ENCODE peak calls at places on chromosomes 2 and 18, in six cellular contexts. I, Y, E, N, G and M are unnamed samples.
A peak's percentile ranks its signal among the peaks of the same experiment; 100 is the strongest.

GRCh38 chr2:66217039-66217438 is 217.9 kb upstream of the MEIS1 start:
- DNase-seq in I (no peak), Y (no peak), E (no peak), N (no peak), G (no peak), M (no peak)

GRCh38 chr2:46893231-46893943 is 22.2 kb downstream of the MCFD2 start:
- DNase-seq in I (no peak), Y (no peak), E (no peak), N (peak; percentile 38), G (no peak), M (no peak)

GRCh38 chr2:100548771-100549170 is 14.0 kb upstream of the PDCL3 start:
- DNase-seq in I (no peak), Y (no peak), E (no peak), N (no peak), G (no peak), M (no peak)

GRCh38 chr2:218217366-218218309 is 649 bp downstream of the ARPC2 start:
- DNase-seq in I (peak; percentile 68), Y (peak; percentile 57), E (peak; percentile 37), N (peak; percentile 58), G (peak; percentile 39), M (peak; percentile 38)

GRCh38 chr2:20687260-20687772 is 20.4 kb downstream of the GDF7 start:
- DNase-seq in I (no peak), Y (no peak), E (no peak), N (peak; percentile 70), G (no peak), M (no peak)

GRCh38 chr2:168155680-168156079 is 91.7 kb downstream of the STK39 start:
- DNase-seq in I (no peak), Y (no peak), E (no peak), N (no peak), G (no peak), M (no peak)

GRCh38 chr2:241842067-241842415 is 16.7 kb downstream of the PDCD1 start:
- DNase-seq in I (no peak), Y (no peak), E (no peak), N (no peak), G (no peak), M (no peak)

GRCh38 chr2:175003875-175004729 is 1.1 kb downstream of the CHN1 start:
- DNase-seq in I (peak; percentile 79), Y (no peak), E (no peak), N (peak; percentile 33), G (no peak), M (no peak)

GRCh38 chr2:86037141-86037794 is 68.4 kb downstream of the POLR1A start:
- DNase-seq in I (no peak), Y (no peak), E (peak; percentile 25), N (peak; percentile 89), G (no peak), M (no peak)

GRCh38 chr18:53739700-53740099 is 484.8 kb downstream of the MBD2 start:
- DNase-seq in I (no peak), Y (no peak), E (no peak), N (no peak), G (no peak), M (no peak)

GRCh38 chr2:9341351-9341887 is 81.9 kb downstream of the ITGB1BP1 start:
- DNase-seq in I (no peak), Y (no peak), E (no peak), N (no peak), G (no peak), M (peak; percentile 26)

GRCh38 chr2:31318360-31319336 is 84.7 kb downstream of the EHD3 start:
- DNase-seq in I (no peak), Y (no peak), E (no peak), N (peak; percentile 95), G (no peak), M (no peak)

GRCh38 chr2:121570665-121571055 is 40.0 kb downstream of the RNU4ATAC start:
- DNase-seq in I (no peak), Y (no peak), E (no peak), N (no peak), G (no peak), M (no peak)

GRCh38 chr18:12299862-12300261 is 8.2 kb upstream of the TUBB6 start:
- DNase-seq in I (no peak), Y (no peak), E (no peak), N (no peak), G (no peak), M (no peak)

GRCh38 chr2:46067501-46068292 is 229.5 kb upstream of the EPAS1 start:
- DNase-seq in I (peak; percentile 44), Y (no peak), E (no peak), N (peak; percentile 98), G (no peak), M (no peak)

GRCh38 chr2:3526871-3527270 is 7.5 kb upstream of the ADI1 start:
- DNase-seq in I (no peak), Y (no peak), E (no peak), N (no peak), G (no peak), M (no peak)

GRCh38 chr2:170305711-170306110 is 127.8 kb downstream of the MYO3B start:
- DNase-seq in I (no peak), Y (no peak), E (no peak), N (no peak), G (no peak), M (no peak)

GRCh38 chr18:79065802-79066201 is 3.4 kb upstream of the ATP9B start:
- DNase-seq in I (no peak), Y (no peak), E (no peak), N (no peak), G (no peak), M (no peak)

GRCh38 chr2:48714240-48714639 is 41.3 kb downstream of the LHCGR start:
- DNase-seq in I (no peak), Y (no peak), E (no peak), N (peak; percentile 55), G (no peak), M (no peak)

GRCh38 chr18:12318334-12318697 is 10.3 kb downstream of the TUBB6 start:
- DNase-seq in I (no peak), Y (no peak), E (no peak), N (no peak), G (no peak), M (no peak)

GRCh38 chr2:144479659-144480058 is 40.3 kb downstream of the ZEB2 start:
- DNase-seq in I (peak; percentile 78), Y (no peak), E (no peak), N (no peak), G (no peak), M (no peak)
- H3K27ac ChIP-seq in I (peak overlapping the region; percentile 40), Y (no peak overlapping the region), E (no peak overlapping the region), N (peak overlapping the region; percentile 65), G (no peak overlapping the region), M (no peak overlapping the region)

DNA sequence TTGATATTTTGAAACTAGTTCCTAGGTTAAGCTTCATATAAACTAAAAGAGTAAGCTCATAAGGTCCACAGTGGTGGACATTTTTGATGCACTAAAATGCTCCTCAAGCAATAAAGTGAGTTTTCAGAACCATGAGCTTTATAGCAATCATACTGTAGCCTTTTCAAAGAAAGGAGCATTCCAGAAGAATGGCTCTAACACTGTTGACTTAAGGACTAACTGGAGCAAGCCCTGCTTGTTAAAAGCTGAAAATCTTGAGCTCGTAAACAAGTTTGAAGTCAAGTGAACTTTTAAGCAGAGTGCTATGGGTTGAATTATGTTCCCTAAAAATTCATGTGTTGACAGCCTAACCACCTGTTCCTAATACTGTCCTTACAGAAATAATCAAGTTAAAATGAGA is 38.0 kb downstream of the KYNU start:
- DNase-seq in I (no peak), Y (no peak), E (no peak), N (no peak), G (no peak), M (no peak)
- H3K27ac ChIP-seq in I (no peak overlapping the region), Y (peak overlapping the region; percentile 21), E (no peak overlapping the region), N (no peak overlapping the region), G (no peak overlapping the region), M (no peak overlapping the region)

GRCh38 chr18:10927980-10928605 is 221.3 kb downstream of the PIEZO2 start:
- DNase-seq in I (no peak), Y (no peak), E (no peak), N (peak; percentile 67), G (no peak), M (no peak)
- H3K27ac ChIP-seq in I (no peak overlapping the region), Y (no peak overlapping the region), E (no peak overlapping the region), N (peak overlapping the region; percentile 82), G (peak overlapping the region; percentile 19), M (peak overlapping the region; percentile 38)

GRCh38 chr18:23144628-23145027 is 9.3 kb downstream of the CABLES1 start:
- DNase-seq in I (no peak), Y (no peak), E (no peak), N (no peak), G (no peak), M (no peak)

GRCh38 chr18:23142285-23142929 is 7.1 kb downstream of the CABLES1 start:
- DNase-seq in I (no peak), Y (no peak), E (no peak), N (no peak), G (no peak), M (no peak)

GRCh38 chr18:23141022-23141999 is 6.0 kb downstream of the CABLES1 start:
- DNase-seq in I (no peak), Y (no peak), E (no peak), N (peak; percentile 38), G (no peak), M (peak; percentile 65)

GRCh38 chr18:23143871-23144270 is 8.6 kb downstream of the CABLES1 start:
- DNase-seq in I (peak; percentile 57), Y (no peak), E (no peak), N (peak; percentile 79), G (no peak), M (peak; percentile 71)

GRCh38 chr18:23143059-23143831 is 8.0 kb downstream of the CABLES1 start:
- DNase-seq in I (peak; percentile 41), Y (no peak), E (no peak), N (peak; percentile 79), G (no peak), M (peak; percentile 49)
- H3K27ac ChIP-seq in I (no peak overlapping the region), Y (peak overlapping the region; percentile 93), E (no peak overlapping the region), N (no peak overlapping the region), G (peak overlapping the region; percentile 37), M (peak overlapping the region; percentile 26)

GRCh38 chr2:71721669-71722068 is 268.3 kb downstream of the DYSF start:
- DNase-seq in I (no peak), Y (no peak), E (no peak), N (peak; percentile 31), G (no peak), M (no peak)
- H3K27ac ChIP-seq in I (no peak overlapping the region), Y (peak overlapping the region; percentile 37), E (no peak overlapping the region), N (no peak overlapping the region), G (no peak overlapping the region), M (no peak overlapping the region)

GRCh38 chr2:239440511-239440959 is 39.7 kb upstream of the HDAC4 start:
- DNase-seq in I (peak; percentile 13), Y (no peak), E (no peak), N (no peak), G (no peak), M (no peak)
- H3K27ac ChIP-seq in I (no peak overlapping the region), Y (no peak overlapping the region), E (no peak overlapping the region), N (no peak overlapping the region), G (peak overlapping the region; percentile 46), M (no peak overlapping the region)

GRCh38 chr2:44324971-44325426 is 36.3 kb downstream of the PREPL start:
- DNase-seq in I (peak; percentile 77), Y (no peak), E (no peak), N (peak; percentile 20), G (no peak), M (no peak)
- H3K27ac ChIP-seq in I (no peak overlapping the region), Y (no peak overlapping the region), E (no peak overlapping the region), N (peak overlapping the region; percentile 85), G (no peak overlapping the region), M (no peak overlapping the region)